ENCODE peak calls at places on chromosome 16, in four cellular contexts. J, G, O and U are unnamed samples.

GRCh38 chr16:15951852-15952251 is 2.4 kb downstream of the ABCC1 start:
- DNase-seq in O (no peak), G (no peak), J (no peak), U (no peak)

GRCh38 chr16:58652741-58653140 is 23.1 kb upstream of the CNOT1 start:
- DNase-seq in O (peak), J (no peak), G (no peak), U (no peak)

GRCh38 chr16:26826500-26826899 is 240.2 kb upstream of the C16orf82 start:
- DNase-seq in O (no peak), G (no peak), J (no peak), U (no peak)

GRCh38 chr16:86824751-86825310 is 246.5 kb downstream of the FOXL1 start:
- DNase-seq in G (no peak), J (no peak), O (peak), U (no peak)

GRCh38 chr16:68636064-68636551 is 9.0 kb upstream of the CDH3 start:
- DNase-seq in O (no peak), J (no peak), G (no peak), U (peak)

GRCh38 chr16:80158766-80159165 is 382.0 kb upstream of the DYNLRB2 start:
- DNase-seq in J (no peak), G (no peak), O (peak), U (no peak)

GRCh38 chr16:19822534-19822933 is 62.1 kb downstream of the GPRC5B start:
- DNase-seq in G (no peak), O (peak), J (no peak), U (no peak)

GRCh38 chr16:84292032-84292431 is 2.6 kb upstream of the WFDC1 start:
- DNase-seq in O (no peak), G (no peak), J (no peak), U (no peak)

GRCh38 chr16:88561485-88562369 is 8.5 kb upstream of the ZC3H18 start:
- DNase-seq in O (peak), J (peak), G (no peak), U (peak)

GRCh38 chr16:28974007-28974436 is 556 bp upstream of the SPNS1 start:
- DNase-seq in G (no peak), O (peak), J (peak), U (no peak)

GRCh38 chr16:35752012-35752772 is 2292.8 kb downstream of the TP53TG3F start:
- DNase-seq in O (no peak), G (no peak), J (no peak), U (no peak)

GRCh38 chr16:89596957-89597644 is 16.3 kb upstream of the DPEP1 start:
- DNase-seq in G (no peak), O (no peak), J (no peak), U (no peak)

GRCh38 chr16:51276335-51276734 is 125.3 kb upstream of the SALL1 start:
- DNase-seq in O (no peak), G (peak), J (no peak), U (no peak)

GRCh38 chr16:58063377-58064076 is 38.0 kb downstream of the MMP15 start:
- DNase-seq in O (no peak), G (no peak), J (peak), U (no peak)

GRCh38 chr16:27636453-27637200 is 86.7 kb downstream of the KATNIP start:
- DNase-seq in G (no peak), O (no peak), J (no peak), U (no peak)

GRCh38 chr16:29714972-29715371 is 30.8 kb downstream of the C16orf54 start:
- DNase-seq in J (no peak), O (no peak), G (no peak), U (no peak)

GRCh38 chr16:65178151-65178550 is 56.3 kb upstream of the CDH11 start:
- DNase-seq in O (peak), J (no peak), G (no peak), U (no peak)

GRCh38 chr16:17515421-17516210 is 44.9 kb upstream of the XYLT1 start:
- DNase-seq in J (no peak), G (no peak), O (peak), U (no peak)

GRCh38 chr16:67935096-67935401 is 1.6 kb downstream of the PSMB10 start:
- DNase-seq in O (no peak), J (no peak), G (no peak), U (no peak)

GRCh38 chr16:58960034-58960433 is 225.9 kb upstream of the GOT2 start:
- DNase-seq in O (no peak), G (no peak), J (no peak), U (no peak)

GRCh38 chr16:70437017-70437581 is 1.8 kb downstream of the ST3GAL2 start:
- DNase-seq in J (no peak), G (no peak), O (peak), U (no peak)

GRCh38 chr16:17423195-17423594 is 47.6 kb downstream of the XYLT1 start:
- DNase-seq in G (no peak), J (no peak), O (no peak), U (no peak)

DNA sequence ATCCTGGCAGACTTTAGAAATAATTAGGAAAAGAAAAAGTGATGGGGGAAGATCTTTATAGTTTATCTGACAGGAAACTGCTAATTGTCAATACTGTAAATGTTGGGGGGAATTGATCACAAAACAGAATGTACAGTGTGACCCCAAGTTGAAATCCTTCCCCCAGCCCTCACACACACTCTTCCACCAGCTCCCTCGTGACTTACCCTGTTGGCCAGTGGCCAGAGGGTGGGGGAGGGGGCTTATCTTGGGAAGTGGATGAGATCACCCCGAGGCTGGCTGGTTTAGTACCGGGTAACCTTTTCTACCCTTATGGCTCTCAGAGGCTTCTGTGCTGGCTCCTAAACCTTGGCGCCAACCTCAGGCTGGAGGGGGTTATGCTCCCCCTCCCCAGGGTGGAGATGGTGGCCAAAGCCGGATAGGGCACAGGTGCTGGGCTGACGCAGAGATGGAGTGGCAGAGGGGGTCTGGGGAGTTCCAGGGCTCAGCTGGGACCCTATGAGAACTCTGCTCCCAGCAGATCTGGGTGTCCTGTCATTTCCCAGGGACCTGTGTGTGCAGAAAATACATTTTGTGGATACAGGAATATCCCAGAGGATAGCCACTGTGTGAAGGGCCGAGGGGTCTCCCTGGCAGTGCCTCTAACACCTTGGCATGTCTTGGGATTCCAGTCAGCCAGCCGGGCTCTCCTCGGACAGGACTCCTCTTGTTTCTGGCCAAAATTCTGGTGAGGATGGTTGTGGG is 18.6 kb downstream of the CDH16 start:
- DNase-seq in O (peak), J (peak), G (peak), U (no peak)
- TF ChIP-seq POLR2A in O (no peak), J (peak), G (no peak), U (no peak)

GRCh38 chr16:11841026-11841425 is 10.3 kb downstream of the RSL1D1 start:
- DNase-seq in O (no peak), G (no peak), J (no peak), U (no peak)

GRCh38 chr16:11835309-11835708 is 16.0 kb downstream of the RSL1D1 start:
- DNase-seq in O (no peak), J (no peak), G (no peak), U (no peak)

GRCh38 chr16:11836653-11837244 is 14.6 kb downstream of the RSL1D1 start:
- DNase-seq in J (no peak), O (peak), G (no peak), U (no peak)

GRCh38 chr16:11833951-11834695 is 17.2 kb downstream of the RSL1D1 start:
- DNase-seq in O (peak), J (no peak), G (no peak), U (no peak)

DNA sequence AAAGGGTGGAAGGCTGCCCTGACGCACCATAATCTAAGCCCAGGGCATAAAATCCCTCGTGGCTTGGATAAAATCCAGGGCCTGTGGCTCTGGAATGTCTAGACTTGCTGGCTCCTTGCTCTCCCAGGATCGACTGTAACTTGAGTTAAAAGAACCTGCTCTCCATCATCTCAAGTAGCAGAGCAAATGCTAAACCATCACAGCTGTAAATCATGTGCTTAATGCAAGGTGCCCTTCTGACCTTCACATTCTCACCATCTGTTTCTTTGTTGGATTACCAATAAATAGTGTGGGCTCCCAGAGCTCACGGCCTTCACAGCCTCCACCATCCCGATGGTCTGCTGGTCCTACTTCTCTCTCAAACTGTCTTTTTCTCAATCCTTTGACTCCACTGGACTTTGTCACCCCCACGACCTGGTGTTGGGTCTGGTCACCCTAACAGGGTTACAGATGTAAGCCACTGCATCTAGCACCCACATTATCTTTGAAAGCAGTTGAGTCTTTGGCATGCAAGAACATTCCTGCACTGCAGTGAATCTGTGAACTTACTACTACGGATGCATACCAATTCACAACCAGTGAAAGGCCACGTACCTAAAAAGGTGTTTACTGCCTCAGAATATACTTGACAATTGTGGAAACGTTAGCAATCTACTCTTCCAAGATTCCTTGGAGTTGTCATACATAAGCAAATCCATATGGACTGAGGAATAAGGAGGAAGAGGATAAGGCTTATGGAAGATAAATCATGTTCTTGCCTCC is 15.3 kb downstream of the RSL1D1 start:
- DNase-seq in G (no peak), J (no peak), O (peak), U (no peak)
- TF ChIP-seq POLR2A in G (no peak), J (no peak), O (no peak), U (no peak)

GRCh38 chr16:8797364-8798173 is at the start of the genes PMM2 and TMEM186:
- DNase-seq in O (peak), J (peak), G (peak), U (peak)
- TF ChIP-seq POLR2A in O (peak), J (peak), G (no peak), U (peak)

DNA sequence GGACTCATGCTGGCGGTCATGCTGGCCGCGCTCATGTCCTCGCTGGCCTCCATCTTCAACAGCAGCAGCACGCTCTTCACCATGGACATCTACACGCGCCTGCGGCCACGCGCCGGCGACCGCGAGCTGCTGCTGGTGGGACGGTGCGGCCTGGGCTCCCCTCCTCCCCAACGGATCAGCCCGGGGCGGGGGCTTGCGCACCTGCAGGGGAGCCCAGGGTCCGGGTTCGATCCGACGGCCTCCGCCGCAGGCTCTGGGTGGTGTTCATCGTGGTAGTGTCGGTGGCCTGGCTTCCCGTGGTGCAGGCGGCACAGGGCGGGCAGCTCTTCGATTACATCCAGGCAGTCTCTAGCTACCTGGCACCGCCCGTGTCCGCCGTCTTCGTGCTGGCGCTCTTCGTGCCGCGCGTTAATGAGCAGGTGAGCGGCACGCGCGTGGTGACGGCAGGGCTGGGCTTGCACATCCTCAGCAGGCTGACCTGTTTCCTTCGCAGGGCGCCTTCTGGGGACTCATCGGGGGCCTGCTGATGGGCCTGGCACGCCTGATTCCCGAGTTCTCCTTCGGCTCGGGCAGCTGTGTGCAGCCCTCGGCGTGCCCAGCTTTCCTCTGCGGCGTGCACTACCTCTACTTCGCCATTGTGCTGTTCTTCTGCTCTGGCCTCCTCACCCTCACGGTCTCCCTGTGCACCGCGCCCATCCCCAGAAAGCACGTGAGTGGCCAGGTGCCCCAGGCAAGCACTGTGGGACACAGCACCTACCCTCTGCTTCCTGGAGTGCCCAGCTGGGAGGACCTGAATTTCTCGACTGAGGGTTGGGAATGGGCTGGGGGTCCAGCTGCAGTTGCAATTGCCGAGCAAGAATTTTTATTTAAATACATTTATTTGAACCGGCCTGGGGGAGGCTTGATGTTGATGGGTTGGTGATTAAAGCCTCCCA is 6.0 kb downstream of the SLC5A2 start:
- DNase-seq in J (no peak), O (no peak), G (no peak), U (no peak)
- TF ChIP-seq POLR2A in J (no peak), O (no peak), G (no peak), U (no peak)

GRCh38 chr16:50065241-50065623 is 538 bp upstream of the HEATR3 start:
- DNase-seq in G (no peak), J (no peak), O (no peak), U (no peak)

GRCh38 chr16:50066482-50067289 is 916 bp downstream of the HEATR3 start:
- DNase-seq in J (no peak), O (no peak), G (no peak), U (no peak)

GRCh38 chr16:50068550-50068949 is 2.8 kb downstream of the HEATR3 start:
- DNase-seq in J (no peak), G (no peak), O (peak), U (no peak)

GRCh38 chr16:50067290-50067853 is 1.6 kb downstream of the HEATR3 start:
- DNase-seq in O (peak), J (peak), G (no peak), U (no peak)

DNA sequence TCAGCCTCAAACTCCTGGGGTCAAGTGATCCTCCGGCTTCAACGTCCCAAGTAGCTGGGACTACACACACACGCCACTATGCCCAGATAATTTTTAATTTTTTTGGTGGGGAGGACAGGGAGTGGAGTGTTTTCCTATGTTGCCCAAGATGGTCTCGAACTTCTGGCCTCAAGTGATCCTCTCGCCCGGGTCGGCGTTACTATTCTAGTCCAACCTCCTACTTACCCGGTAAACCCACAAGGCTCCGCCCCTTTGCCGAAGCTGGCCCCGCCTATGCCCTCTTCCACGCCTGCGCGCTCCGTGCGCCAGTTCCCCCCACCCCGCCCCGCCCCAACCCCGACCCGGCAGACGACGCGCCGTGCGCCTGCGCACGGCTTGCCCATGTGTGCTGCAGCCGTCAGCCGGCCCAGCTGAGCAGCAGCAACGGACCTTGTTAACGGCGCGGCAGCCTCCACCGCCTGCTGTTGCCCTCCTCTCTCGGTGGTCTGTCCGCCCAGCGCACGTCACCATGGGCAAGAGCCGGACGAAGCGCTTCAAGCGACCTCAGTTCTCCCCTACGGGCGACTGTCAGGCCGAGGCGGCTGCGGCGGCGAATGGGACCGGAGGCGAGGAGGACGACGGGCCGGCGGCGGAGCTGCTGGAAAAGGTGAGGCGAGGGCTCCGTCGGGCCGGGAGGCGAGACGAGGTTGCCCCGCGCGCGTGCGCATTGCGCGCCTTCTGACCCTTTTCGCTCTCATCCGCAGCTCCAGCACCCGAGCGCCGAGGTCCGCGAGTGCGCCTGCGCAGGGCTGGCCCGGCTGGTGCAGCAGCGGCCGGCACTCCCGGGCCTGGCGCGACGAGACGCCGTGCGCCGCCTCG is at the start of gene HEATR3:
- DNase-seq in J (peak), G (peak), O (peak), U (peak)
- TF ChIP-seq POLR2A in J (peak), G (no peak), O (peak), U (no peak)

GRCh38 chr16:56637814-56638750 is at the start of gene MT1A:
- DNase-seq in O (peak), J (peak), G (peak), U (peak)
- TF ChIP-seq POLR2A in O (no peak), J (peak), G (no peak), U (peak)